ENCODE peak calls at places on chromosomes 2 and 18, in seven cellular contexts. N, Y, E, J, K, V and O are unnamed samples.

GRCh38 chr18:34806527-34806926 is 96.4 kb downstream of the DTNA start:
- DNase-seq in N (no peak), Y (peak; percentile 29), E (no peak), J (no peak), K (no peak), V (no peak), O (no peak)

GRCh38 chr2:234135750-234136221 is 85.3 kb downstream of the SPP2 start:
- DNase-seq in N (peak; percentile 49), Y (no peak), E (peak; percentile 68), J (no peak), K (peak; percentile 63), V (peak; percentile 36), O (peak; percentile 37)

GRCh38 chr2:53877556-53877955 is 17.8 kb upstream of the GPR75 start:
- DNase-seq in N (no peak), Y (no peak), E (no peak), J (no peak), K (no peak), V (no peak), O (no peak)

GRCh38 chr2:224946911-224947310 is 95.4 kb downstream of the DOCK10 start:
- DNase-seq in N (no peak), Y (no peak), E (no peak), J (no peak), K (no peak), V (no peak), O (peak; percentile 87)

GRCh38 chr2:192195548-192196418 is 1.1 kb upstream of the TMEFF2 start:
- DNase-seq in N (peak; percentile 27), Y (no peak), E (peak; percentile 25), J (no peak), K (no peak), V (peak; percentile 29), O (no peak)

GRCh38 chr2:181678033-181678586 is 2.2 kb downstream of the NEUROD1 start:
- DNase-seq in N (peak; percentile 71), Y (peak; percentile 47), E (peak; percentile 57), J (no peak), K (peak; percentile 50), V (no peak), O (no peak)

GRCh38 chr2:85889648-85890281 is 975 bp upstream of the ST3GAL5 start:
- DNase-seq in N (peak; percentile 37), Y (no peak), E (no peak), J (no peak), K (no peak), V (no peak), O (no peak)

GRCh38 chr18:44771957-44772917 is 91.5 kb downstream of the SETBP1 start:
- DNase-seq in N (peak; percentile 43), Y (no peak), E (no peak), J (no peak), K (peak; percentile 19), V (no peak), O (no peak)

GRCh38 chr2:55133467-55134315 is 83.4 kb upstream of the RTN4 start:
- DNase-seq in N (peak; percentile 35), Y (peak; percentile 32), E (peak; percentile 66), J (no peak), K (peak; percentile 95), V (no peak), O (peak; percentile 25)

GRCh38 chr2:152189622-152190495 is 14.3 kb upstream of the STAM2 start:
- DNase-seq in N (peak; percentile 39), Y (peak; percentile 19), E (peak; percentile 48), J (no peak), K (peak; percentile 68), V (no peak), O (peak; percentile 66)